ENCODE peak calls at places on chromosomes 11 and 22, in four cellular contexts. One of them, this sample, is unnamed.

GRCh38 chr22:42862045-42862734 is 5.1 kb upstream of the ARFGAP3 start:
- DNase-seq in heart right ventricle: no peak
- DNase-seq in uterus: no peak
- DNase-seq in CD8-positive, alpha-beta T cell: no peak
- DNase-seq in this sample: peak; percentile 4

GRCh38 chr11:130146797-130147196 is 12.8 kb upstream of the ST14 start:
- DNase-seq in uterus: no peak
- DNase-seq in CD8-positive, alpha-beta T cell: no peak
- DNase-seq in heart right ventricle: no peak
- DNase-seq in this sample: no peak

GRCh38 chr22:36125994-36126531 is 34.5 kb downstream of the APOL3 start:
- DNase-seq in heart right ventricle: no peak
- DNase-seq in CD8-positive, alpha-beta T cell: no peak
- DNase-seq in uterus: no peak
- DNase-seq in this sample: no peak

GRCh38 chr11:128165572-128165971 is 421.8 kb downstream of the ETS1 start:
- DNase-seq in uterus: no peak
- DNase-seq in CD8-positive, alpha-beta T cell: no peak
- DNase-seq in heart right ventricle: no peak
- DNase-seq in this sample: no peak

GRCh38 chr22:32622004-32622761 is 147.6 kb downstream of the FBXO7 start:
- DNase-seq in uterus: peak; percentile 76
- DNase-seq in CD8-positive, alpha-beta T cell: no peak
- DNase-seq in heart right ventricle: peak; percentile 50
- DNase-seq in this sample: peak; percentile 78

GRCh38 chr11:122098223-122098980 is 17.6 kb downstream of the BLID start:
- DNase-seq in uterus: no peak
- DNase-seq in CD8-positive, alpha-beta T cell: no peak
- DNase-seq in heart right ventricle: no peak
- DNase-seq in this sample: no peak

GRCh38 chr22:20503816-20504215 is 3.6 kb upstream of the MED15 start:
- DNase-seq in CD8-positive, alpha-beta T cell: no peak
- DNase-seq in heart right ventricle: no peak
- DNase-seq in uterus: no peak
- DNase-seq in this sample: no peak

GRCh38 chr11:3220521-3221407 is 2.2 kb upstream of the MRGPRG start:
- DNase-seq in heart right ventricle: peak; percentile 13
- DNase-seq in CD8-positive, alpha-beta T cell: no peak
- DNase-seq in uterus: no peak
- DNase-seq in this sample: peak; percentile 67

GRCh38 chr11:83641511-83641910 is 355.3 kb upstream of the CCDC90B start:
- DNase-seq in uterus: peak; percentile 46
- DNase-seq in heart right ventricle: peak; percentile 18
- DNase-seq in CD8-positive, alpha-beta T cell: no peak
- DNase-seq in this sample: no peak

GRCh38 chr11:10302744-10303557 is 1.9 kb upstream of the ADM start:
- DNase-seq in CD8-positive, alpha-beta T cell: no peak
- DNase-seq in heart right ventricle: peak; percentile 87
- DNase-seq in uterus: peak; percentile 88
- DNase-seq in this sample: peak; percentile 76

GRCh38 chr22:46001426-46002106 is 24.6 kb upstream of the WNT7B start:
- DNase-seq in CD8-positive, alpha-beta T cell: no peak
- DNase-seq in uterus: no peak
- DNase-seq in heart right ventricle: no peak
- DNase-seq in this sample: peak; percentile 64

GRCh38 chr22:17888855-17889254 is 114.6 kb upstream of the BID start:
- DNase-seq in uterus: no peak
- DNase-seq in heart right ventricle: no peak
- DNase-seq in CD8-positive, alpha-beta T cell: no peak
- DNase-seq in this sample: peak; percentile 88

GRCh38 chr11:2445948-2446551 is 1.2 kb downstream of the KCNQ1 start:
- DNase-seq in CD8-positive, alpha-beta T cell: no peak
- DNase-seq in uterus: no peak
- DNase-seq in heart right ventricle: no peak
- DNase-seq in this sample: peak; percentile 78

GRCh38 chr11:69484427-69485259 is 3.2 kb downstream of the LINC01488 start:
- DNase-seq in CD8-positive, alpha-beta T cell: no peak
- DNase-seq in uterus: no peak
- DNase-seq in heart right ventricle: no peak
- DNase-seq in this sample: no peak

GRCh38 chr11:9953994-9954626 is 290.2 kb downstream of the SWAP70 start:
- DNase-seq in CD8-positive, alpha-beta T cell: no peak
- DNase-seq in uterus: no peak
- DNase-seq in heart right ventricle: no peak
- DNase-seq in this sample: no peak

GRCh38 chr11:68328374-68329091 is 16.1 kb downstream of the LRP5 start:
- DNase-seq in heart right ventricle: peak; percentile 57
- DNase-seq in CD8-positive, alpha-beta T cell: no peak
- DNase-seq in uterus: peak; percentile 63
- DNase-seq in this sample: peak; percentile 84

GRCh38 chr11:77073328-77074001 is 6.7 kb downstream of the CAPN5 start:
- DNase-seq in CD8-positive, alpha-beta T cell: no peak
- DNase-seq in heart right ventricle: peak; percentile 79
- DNase-seq in uterus: peak; percentile 96
- DNase-seq in this sample: peak; percentile 41

GRCh38 chr11:44277097-44278090 is 32.5 kb downstream of the ALX4 start:
- DNase-seq in heart right ventricle: no peak
- DNase-seq in CD8-positive, alpha-beta T cell: no peak
- DNase-seq in uterus: no peak
- DNase-seq in this sample: peak; percentile 26

GRCh38 chr11:6895010-6895409 is 2.7 kb upstream of the OR2D2 start:
- DNase-seq in heart right ventricle: no peak
- DNase-seq in CD8-positive, alpha-beta T cell: no peak
- DNase-seq in uterus: no peak
- DNase-seq in this sample: no peak

GRCh38 chr22:17431179-17431578 is 61.9 kb downstream of the CECR2 start:
- DNase-seq in uterus: no peak
- DNase-seq in heart right ventricle: no peak
- DNase-seq in CD8-positive, alpha-beta T cell: no peak
- DNase-seq in this sample: no peak

GRCh38 chr11:16070573-16070972 is 285.8 kb downstream of the SOX6 start:
- DNase-seq in uterus: no peak
- DNase-seq in heart right ventricle: no peak
- DNase-seq in CD8-positive, alpha-beta T cell: no peak
- DNase-seq in this sample: peak; percentile 12

GRCh38 chr11:119046489-119046888 is 10.5 kb downstream of the HYOU1 start:
- DNase-seq in heart right ventricle: no peak
- DNase-seq in CD8-positive, alpha-beta T cell: no peak
- DNase-seq in uterus: no peak
- DNase-seq in this sample: no peak
- H3K36me3 ChIP-seq in heart right ventricle: peaks cover 8% of the 10 kb centered on the region
- H3K36me3 ChIP-seq in CD8-positive, alpha-beta T cell: peaks cover 37% of the 10 kb centered on the region
- H3K36me3 ChIP-seq in uterus: no peaks in the 10 kb centered on the region
- H3K36me3 ChIP-seq in this sample: peaks cover 44% of the 10 kb centered on the region

GRCh38 chr11:111541209-111542061 is 915 bp downstream of the LAYN start:
- DNase-seq in heart right ventricle: peak; percentile 43
- DNase-seq in uterus: peak; percentile 74
- DNase-seq in CD8-positive, alpha-beta T cell: no peak
- DNase-seq in this sample: peak; percentile 70

GRCh38 chr11:111539426-111540113 is 950 bp upstream of the LAYN start:
- DNase-seq in uterus: no peak
- DNase-seq in heart right ventricle: no peak
- DNase-seq in CD8-positive, alpha-beta T cell: no peak
- DNase-seq in this sample: peak; percentile 31

GRCh38 chr11:111538407-111539114 is 2.0 kb upstream of the LAYN start:
- DNase-seq in CD8-positive, alpha-beta T cell: no peak
- DNase-seq in heart right ventricle: no peak
- DNase-seq in uterus: no peak
- DNase-seq in this sample: no peak

GRCh38 chr11:111540921-111541208 is 345 bp downstream of the LAYN start:
- DNase-seq in uterus: no peak
- DNase-seq in heart right ventricle: no peak
- DNase-seq in CD8-positive, alpha-beta T cell: no peak
- DNase-seq in this sample: no peak

GRCh38 chr11:111540114-111540920 is at the start of gene LAYN:
- DNase-seq in uterus: peak; percentile 69
- DNase-seq in heart right ventricle: peak; percentile 49
- DNase-seq in CD8-positive, alpha-beta T cell: peak; percentile 21
- DNase-seq in this sample: peak; percentile 86
- H3K4me3 ChIP-seq in uterus: peak within 1 kb of the TSS; percentile 61
- H3K4me3 ChIP-seq in heart right ventricle: peak within 1 kb of the TSS; percentile 65
- H3K4me3 ChIP-seq in CD8-positive, alpha-beta T cell: peak within 1 kb of the TSS; percentile 55
- H3K4me3 ChIP-seq in this sample: peak within 1 kb of the TSS; percentile 59

GRCh38 chr11:126290887-126291286 is 8.0 kb downstream of the TIRAP start:
- DNase-seq in uterus: no peak
- DNase-seq in heart right ventricle: no peak
- DNase-seq in CD8-positive, alpha-beta T cell: no peak
- DNase-seq in this sample: no peak

GRCh38 chr11:126297004-126297403 is 6.9 kb upstream of the DCPS start:
- DNase-seq in CD8-positive, alpha-beta T cell: no peak
- DNase-seq in heart right ventricle: no peak
- DNase-seq in uterus: no peak
- DNase-seq in this sample: no peak

GRCh38 chr11:126288237-126288636 is 5.3 kb downstream of the TIRAP start:
- DNase-seq in heart right ventricle: no peak
- DNase-seq in CD8-positive, alpha-beta T cell: no peak
- DNase-seq in uterus: no peak
- DNase-seq in this sample: no peak

DNA sequence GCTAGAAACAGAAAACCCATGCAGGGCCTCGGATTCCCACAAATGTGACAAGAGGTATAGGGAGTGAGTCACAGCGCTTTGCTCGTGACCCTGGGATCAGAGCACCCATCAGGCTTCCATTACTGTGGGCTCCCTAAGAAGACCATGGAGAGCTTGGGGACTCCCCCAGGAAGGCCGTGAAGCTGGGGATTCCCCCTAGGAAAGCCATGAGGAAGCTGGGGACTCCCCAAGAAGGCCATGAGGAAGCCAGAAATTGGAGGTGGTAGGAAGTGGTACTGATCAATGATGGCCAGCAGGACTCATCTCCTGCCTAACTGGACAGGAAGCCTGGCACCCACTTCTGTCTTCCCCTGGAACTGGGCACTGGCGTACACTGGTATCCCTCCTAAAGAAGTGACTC is 10.1 kb upstream of the DCPS start:
- DNase-seq in CD8-positive, alpha-beta T cell: no peak
- DNase-seq in uterus: no peak
- DNase-seq in heart right ventricle: no peak
- DNase-seq in this sample: no peak
- H3K27me3 ChIP-seq in CD8-positive, alpha-beta T cell: no peaks in the 10 kb centered on the region
- H3K27me3 ChIP-seq in uterus: no peaks in the 10 kb centered on the region
- H3K27me3 ChIP-seq in heart right ventricle: no peaks in the 10 kb centered on the region
- H3K27me3 ChIP-seq in this sample: no peaks in the 10 kb centered on the region

DNA sequence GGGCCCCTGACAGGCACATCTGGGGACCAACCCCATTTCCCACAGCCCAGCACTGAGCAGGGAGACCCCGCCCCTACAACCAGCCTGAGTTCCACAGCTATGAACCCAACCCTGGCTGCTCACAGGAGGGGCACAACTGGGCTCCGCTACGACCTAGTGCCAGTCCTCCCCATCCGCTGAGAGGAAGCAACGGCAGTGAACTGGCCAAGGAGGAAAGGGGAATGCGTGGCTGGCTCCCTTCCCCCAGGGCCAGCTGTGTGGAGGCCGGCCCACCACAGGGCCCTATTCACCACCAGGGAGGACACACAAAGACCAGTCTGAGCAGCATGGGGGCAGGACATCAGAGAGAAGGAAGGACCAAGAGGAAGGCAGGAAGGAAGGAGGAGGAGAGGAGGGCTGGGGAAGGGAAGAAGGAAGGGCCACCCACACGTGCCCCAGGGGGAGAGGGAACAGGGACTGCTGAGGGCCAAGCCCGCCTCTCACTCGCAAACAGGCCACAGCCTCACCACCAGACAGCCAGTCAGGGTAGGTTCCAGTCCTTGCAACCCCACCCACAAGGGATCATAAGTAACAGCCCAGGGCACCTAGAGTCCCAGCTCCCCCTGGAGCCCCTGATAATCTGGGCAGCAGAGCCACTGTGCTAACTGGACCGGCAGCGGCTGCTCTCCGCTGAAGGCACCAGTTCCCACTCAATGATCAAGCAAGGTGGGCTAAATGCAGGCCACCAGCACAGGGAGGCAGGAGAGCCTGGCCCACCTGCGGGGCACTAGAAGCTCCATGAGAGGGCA is 8.5 kb upstream of the GAL3ST1 start:
- DNase-seq in uterus: no peak
- DNase-seq in heart right ventricle: no peak
- DNase-seq in CD8-positive, alpha-beta T cell: no peak
- DNase-seq in this sample: peak; percentile 54
- H3K36me3 ChIP-seq in uterus: no peaks in the 10 kb centered on the region
- H3K36me3 ChIP-seq in heart right ventricle: peaks cover 36% of the 10 kb centered on the region
- H3K36me3 ChIP-seq in CD8-positive, alpha-beta T cell: peaks cover 93% of the 10 kb centered on the region
- H3K36me3 ChIP-seq in this sample: peaks cover 68% of the 10 kb centered on the region

GRCh38 chr11:31783264-31783663 is 27.9 kb downstream of the PAX6 start:
- DNase-seq in uterus: no peak
- DNase-seq in CD8-positive, alpha-beta T cell: no peak
- DNase-seq in heart right ventricle: no peak
- DNase-seq in this sample: no peak

GRCh38 chr11:31780078-31780971 is 30.8 kb downstream of the PAX6 start:
- DNase-seq in heart right ventricle: no peak
- DNase-seq in CD8-positive, alpha-beta T cell: no peak
- DNase-seq in uterus: no peak
- DNase-seq in this sample: no peak

GRCh38 chr11:31782243-31782642 is 28.9 kb downstream of the PAX6 start:
- DNase-seq in CD8-positive, alpha-beta T cell: no peak
- DNase-seq in heart right ventricle: no peak
- DNase-seq in uterus: no peak
- DNase-seq in this sample: no peak

GRCh38 chr11:31784645-31785044 is 26.5 kb downstream of the PAX6 start:
- DNase-seq in heart right ventricle: no peak
- DNase-seq in uterus: no peak
- DNase-seq in CD8-positive, alpha-beta T cell: no peak
- DNase-seq in this sample: no peak

GRCh38 chr11:31779268-31779879 is 31.7 kb downstream of the PAX6 start:
- DNase-seq in CD8-positive, alpha-beta T cell: no peak
- DNase-seq in uterus: no peak
- DNase-seq in heart right ventricle: no peak
- DNase-seq in this sample: no peak
- H3K4me3 ChIP-seq in CD8-positive, alpha-beta T cell: no peak overlapping the region
- H3K4me3 ChIP-seq in uterus: no peak overlapping the region
- H3K4me3 ChIP-seq in heart right ventricle: no peak overlapping the region
- H3K4me3 ChIP-seq in this sample: no peak overlapping the region

GRCh38 chr22:38261478-38261803 is 11.4 kb downstream of the TMEM184B start:
- DNase-seq in heart right ventricle: no peak
- DNase-seq in uterus: no peak
- DNase-seq in CD8-positive, alpha-beta T cell: no peak
- DNase-seq in this sample: no peak
- H3K27me3 ChIP-seq in heart right ventricle: no peaks in the 10 kb centered on the region
- H3K27me3 ChIP-seq in uterus: no peaks in the 10 kb centered on the region
- H3K27me3 ChIP-seq in CD8-positive, alpha-beta T cell: no peaks in the 10 kb centered on the region
- H3K27me3 ChIP-seq in this sample: no peaks in the 10 kb centered on the region

GRCh38 chr22:25714739-25715138 is 27.2 kb upstream of the MYO18B start:
- DNase-seq in CD8-positive, alpha-beta T cell: no peak
- DNase-seq in uterus: no peak
- DNase-seq in heart right ventricle: no peak
- DNase-seq in this sample: no peak
- H3K36me3 ChIP-seq in CD8-positive, alpha-beta T cell: no peaks in the 10 kb centered on the region
- H3K36me3 ChIP-seq in uterus: no peaks in the 10 kb centered on the region
- H3K36me3 ChIP-seq in heart right ventricle: no peaks in the 10 kb centered on the region
- H3K36me3 ChIP-seq in this sample: no peaks in the 10 kb centered on the region